ENCODE peak calls at places on chromosomes 6 and 20, in seven cellular contexts. I is endodermal cell, C is PC-9, N is neural progenitor cell, V is left ventricle myocardium inferior, D is right lobe of liver, O is GM23248. Q is an unnamed sample.
A peak's percentile ranks its signal among the peaks of the same experiment; 100 is the strongest.

GRCh38 chr6:84410377-84410776 is 182.9 kb upstream of the CEP162 start:
- DNase-seq in C (no peak), O (no peak), V (no peak), D (no peak), N (no peak), I (no peak), Q (no peak)

GRCh38 chr6:56953597-56954388 is 1.1 kb upstream of the BEND6 start:
- DNase-seq in I (peak; percentile 75), N (peak; percentile 33), O (peak; percentile 56), D (no peak), C (no peak), V (no peak), Q (no peak)

GRCh38 chr6:116556065-116556464 is 2.5 kb downstream of the CALHM4 start:
- DNase-seq in V (no peak), D (no peak), C (no peak), O (peak; percentile 83), N (no peak), I (no peak), Q (no peak)

GRCh38 chr20:4617019-4617418 is 104.7 kb upstream of the PRND start:
- DNase-seq in I (no peak), D (no peak), C (no peak), O (no peak), V (no peak), N (no peak), Q (no peak)

GRCh38 chr6:87944541-87944954 is 103.1 kb upstream of the SPACA1 start:
- DNase-seq in D (no peak), C (peak; percentile 84), V (peak; percentile 77), O (peak; percentile 87), I (peak; percentile 85), N (peak; percentile 49), Q (peak; percentile 39)

GRCh38 chr20:32761417-32761830 is 761 bp upstream of the DNMT3B start:
- DNase-seq in I (no peak), C (no peak), O (no peak), V (no peak), N (no peak), D (no peak), Q (no peak)

GRCh38 chr6:82182756-82183155 is 64.8 kb downstream of the IBTK start:
- DNase-seq in I (no peak), D (no peak), C (no peak), O (peak; percentile 77), V (no peak), N (no peak), Q (no peak)

GRCh38 chr6:145964948-145965366 is 799 bp upstream of the SHPRH start:
- DNase-seq in O (peak; percentile 10), N (no peak), V (no peak), C (no peak), D (no peak), I (no peak), Q (no peak)

GRCh38 chr6:40610229-40610628 is 23.1 kb upstream of the LRFN2 start:
- DNase-seq in D (no peak), O (no peak), V (no peak), N (no peak), I (no peak), C (no peak), Q (no peak)

GRCh38 chr20:8464368-8464767 is 332.3 kb downstream of the PLCB1 start:
- DNase-seq in D (no peak), O (no peak), I (no peak), N (no peak), C (no peak), V (no peak), Q (peak; percentile 28)

GRCh38 chr6:3451498-3451897 is 5.4 kb downstream of the SLC22A23 start:
- DNase-seq in I (no peak), O (peak; percentile 56), V (no peak), D (no peak), N (no peak), C (no peak), Q (no peak)

GRCh38 chr6:163580311-163581030 is 166.0 kb downstream of the QKI start:
- DNase-seq in I (no peak), V (no peak), D (no peak), C (no peak), N (no peak), O (no peak), Q (no peak)

GRCh38 chr6:163579111-163579879 is 164.8 kb downstream of the QKI start:
- DNase-seq in N (peak; percentile 33), D (no peak), I (peak; percentile 71), O (peak; percentile 23), C (no peak), V (peak; percentile 38), Q (no peak)

GRCh38 chr6:163573503-163574179 is 159.1 kb downstream of the QKI start:
- DNase-seq in O (no peak), V (no peak), I (no peak), C (no peak), N (no peak), D (no peak), Q (no peak)

GRCh38 chr6:163579880-163580295 is 165.4 kb downstream of the QKI start:
- DNase-seq in V (no peak), D (no peak), N (peak; percentile 39), I (peak; percentile 63), O (peak; percentile 42), C (peak; percentile 62), Q (no peak)

GRCh38 chr6:163577404-163577803 is 162.9 kb downstream of the QKI start:
- DNase-seq in I (no peak), C (no peak), O (peak; percentile 16), D (no peak), V (no peak), N (no peak), Q (peak; percentile 42)
- H3K27me3 ChIP-seq in I (no peaks in the 10 kb centered on the region), C (no peaks in the 10 kb centered on the region), O (no peaks in the 10 kb centered on the region), D (no peaks in the 10 kb centered on the region), V (no peaks in the 10 kb centered on the region), N (no peaks in the 10 kb centered on the region), Q (no peaks in the 10 kb centered on the region)

DNA sequence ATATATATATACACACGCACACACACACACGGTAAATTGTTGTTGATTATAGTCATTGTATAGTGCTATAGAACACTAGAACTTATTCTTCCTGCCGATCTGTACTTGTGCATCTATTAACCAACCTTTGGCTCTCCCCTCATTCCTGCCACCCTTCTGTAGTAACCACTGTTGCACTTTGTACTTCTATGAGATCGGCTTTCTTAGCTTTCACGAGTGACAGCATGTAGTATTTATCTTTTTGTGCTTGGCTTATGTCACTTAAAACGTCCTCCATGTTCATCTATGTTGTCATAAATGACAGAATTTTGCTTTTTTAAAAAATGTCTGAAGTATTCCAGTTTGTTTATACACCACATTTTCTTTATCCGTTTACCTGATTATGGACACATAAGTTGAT is 20.9 kb upstream of the DYNLRB1 start:
- DNase-seq in O (no peak), D (no peak), V (no peak), N (no peak), C (no peak), I (no peak), Q (no peak)
- H3K4me3 ChIP-seq in O (no peak overlapping the region), D (no peak overlapping the region), V (no peak overlapping the region), N (no peak overlapping the region), C (no peak overlapping the region), I (no peak overlapping the region), Q (no peak overlapping the region)

GRCh38 chr6:96925290-96925687 is 761 bp downstream of the KLHL32 start:
- DNase-seq in C (no peak), O (no peak), I (no peak), V (no peak), D (no peak), N (no peak), Q (no peak)
- H3K27me3 ChIP-seq in C (no peaks in the 10 kb centered on the region), O (peaks cover 75% of the 10 kb centered on the region), I (peaks cover 15% of the 10 kb centered on the region), V (peaks cover 2% of the 10 kb centered on the region), D (no peaks in the 10 kb centered on the region), N (peaks cover 13% of the 10 kb centered on the region), Q (peaks cover 28% of the 10 kb centered on the region)

GRCh38 chr6:149483849-149484635 is 772 bp downstream of the ZC3H12D start:
- DNase-seq in C (no peak), D (no peak), V (no peak), I (no peak), N (no peak), O (no peak), Q (no peak)
- H3K4me3 ChIP-seq in C (no peak overlapping the region), D (no peak overlapping the region), V (peak overlapping the region; percentile 21), I (no peak overlapping the region), N (no peak overlapping the region), O (no peak overlapping the region), Q (no peak overlapping the region)

GRCh38 chr20:40046703-40047102 is 642.3 kb downstream of the MAFB start:
- DNase-seq in N (no peak), C (no peak), V (no peak), I (no peak), D (no peak), O (peak; percentile 0), Q (no peak)

GRCh38 chr20:40054311-40054710 is 634.7 kb downstream of the MAFB start:
- DNase-seq in N (no peak), O (no peak), V (no peak), D (no peak), C (no peak), I (no peak), Q (no peak)

GRCh38 chr20:40050596-40050995 is 638.4 kb downstream of the MAFB start:
- DNase-seq in I (no peak), V (no peak), C (no peak), N (no peak), O (no peak), D (no peak), Q (no peak)

GRCh38 chr20:40049838-40050237 is 639.2 kb downstream of the MAFB start:
- DNase-seq in V (no peak), O (no peak), I (no peak), C (no peak), N (no peak), D (no peak), Q (no peak)
- H3K27me3 ChIP-seq in V (no peaks in the 10 kb centered on the region), O (no peaks in the 10 kb centered on the region), I (no peaks in the 10 kb centered on the region), C (no peaks in the 10 kb centered on the region), N (no peaks in the 10 kb centered on the region), D (no peaks in the 10 kb centered on the region), Q (no peaks in the 10 kb centered on the region)

GRCh38 chr6:16401868-16402267 is 163.5 kb downstream of the GMPR start:
- DNase-seq in D (no peak), O (no peak), I (no peak), V (no peak), N (no peak), C (no peak), Q (no peak)
- H3K4me3 ChIP-seq in D (no peak overlapping the region), O (no peak overlapping the region), I (no peak overlapping the region), V (no peak overlapping the region), N (no peak overlapping the region), C (no peak overlapping the region), Q (no peak overlapping the region)

GRCh38 chr20:51563597-51564332 is 21.2 kb upstream of the NFATC2 start:
- DNase-seq in V (peak; percentile 67), D (peak; percentile 47), I (peak; percentile 88), N (peak; percentile 67), O (peak; percentile 90), C (peak; percentile 57), Q (peak; percentile 39)

GRCh38 chr20:51562334-51563140 is 20.0 kb upstream of the NFATC2 start:
- DNase-seq in I (peak; percentile 91), C (peak; percentile 65), D (peak; percentile 60), O (peak; percentile 94), V (peak; percentile 81), N (peak; percentile 83), Q (peak; percentile 89)

GRCh38 chr20:51565298-51565697 is 22.8 kb upstream of the NFATC2 start:
- DNase-seq in I (no peak), O (no peak), V (no peak), D (no peak), N (no peak), C (no peak), Q (no peak)

GRCh38 chr20:51562027-51562333 is 19.5 kb upstream of the NFATC2 start:
- DNase-seq in O (peak; percentile 64), I (no peak), C (no peak), N (no peak), V (no peak), D (no peak), Q (no peak)

GRCh38 chr20:51563141-51563596 is 20.6 kb upstream of the NFATC2 start:
- DNase-seq in V (no peak), N (no peak), I (no peak), D (peak; percentile 47), O (peak; percentile 65), C (no peak), Q (no peak)
- H3K27me3 ChIP-seq in V (peaks cover 10% of the 10 kb centered on the region), N (peaks cover 69% of the 10 kb centered on the region), I (peaks cover 47% of the 10 kb centered on the region), D (no peaks in the 10 kb centered on the region), O (no peaks in the 10 kb centered on the region), C (peaks cover 65% of the 10 kb centered on the region), Q (peaks cover 16% of the 10 kb centered on the region)

Q was measured in MG63.